ENCODE peak calls at places on chromosomes 3 and 15, in nine cellular contexts. One of them, this sample, is unnamed.

GRCh38 chr3:182911782-182912111 is 68.6 kb downstream of the DCUN1D1 start:
- DNase-seq in hepatic stellate cell: no peak
- DNase-seq in GM23248: no peak
- DNase-seq in SW 1271: no peak
- DNase-seq in GM12891: no peak
- DNase-seq in GM04504: no peak
- DNase-seq in stimulated activated CD4-positive, alpha-beta T cell treated with anti-CD3 and anti-CD28 coated beads, Interleukin-1b, Interleukin-23, amount 100 ng/mL, for 4 hours: no peak
- DNase-seq in activated CD4-positive, alpha-beta T cell treated with anti-CD3 and anti-CD28 coated beads, Interleukin-2, amount 50 U/mL, for 4 hours: no peak
- DNase-seq in foreskin fibroblast: no peak
- DNase-seq in this sample: no peak

GRCh38 chr15:48834756-48835155 is 23.9 kb upstream of the CEP152 start:
- DNase-seq in GM12891: no peak
- DNase-seq in SW 1271: no peak
- DNase-seq in stimulated activated CD4-positive, alpha-beta T cell treated with anti-CD3 and anti-CD28 coated beads, Interleukin-1b, Interleukin-23, amount 100 ng/mL, for 4 hours: no peak
- DNase-seq in foreskin fibroblast: no peak
- DNase-seq in GM23248: no peak
- DNase-seq in activated CD4-positive, alpha-beta T cell treated with anti-CD3 and anti-CD28 coated beads, Interleukin-2, amount 50 U/mL, for 4 hours: no peak
- DNase-seq in hepatic stellate cell: no peak
- DNase-seq in GM04504: no peak
- DNase-seq in this sample: no peak

GRCh38 chr3:126531051-126531330 is 7.0 kb downstream of the CHST13 start:
- DNase-seq in GM23248: no peak
- DNase-seq in activated CD4-positive, alpha-beta T cell treated with anti-CD3 and anti-CD28 coated beads, Interleukin-2, amount 50 U/mL, for 4 hours: no peak
- DNase-seq in GM04504: no peak
- DNase-seq in SW 1271: no peak
- DNase-seq in hepatic stellate cell: no peak
- DNase-seq in foreskin fibroblast: no peak
- DNase-seq in GM12891: no peak
- DNase-seq in stimulated activated CD4-positive, alpha-beta T cell treated with anti-CD3 and anti-CD28 coated beads, Interleukin-1b, Interleukin-23, amount 100 ng/mL, for 4 hours: no peak
- DNase-seq in this sample: no peak

GRCh38 chr3:30453364-30454039 is 152.9 kb upstream of the TGFBR2 start:
- DNase-seq in stimulated activated CD4-positive, alpha-beta T cell treated with anti-CD3 and anti-CD28 coated beads, Interleukin-1b, Interleukin-23, amount 100 ng/mL, for 4 hours: no peak
- DNase-seq in foreskin fibroblast: no peak
- DNase-seq in SW 1271: no peak
- DNase-seq in GM04504: no peak
- DNase-seq in activated CD4-positive, alpha-beta T cell treated with anti-CD3 and anti-CD28 coated beads, Interleukin-2, amount 50 U/mL, for 4 hours: no peak
- DNase-seq in hepatic stellate cell: no peak
- DNase-seq in GM12891: no peak
- DNase-seq in GM23248: no peak
- DNase-seq in this sample: no peak

GRCh38 chr3:44326035-44326434 is 12.5 kb upstream of the TCAIM start:
- DNase-seq in GM04504: no peak
- DNase-seq in SW 1271: no peak
- DNase-seq in stimulated activated CD4-positive, alpha-beta T cell treated with anti-CD3 and anti-CD28 coated beads, Interleukin-1b, Interleukin-23, amount 100 ng/mL, for 4 hours: no peak
- DNase-seq in hepatic stellate cell: no peak
- DNase-seq in GM12891: no peak
- DNase-seq in activated CD4-positive, alpha-beta T cell treated with anti-CD3 and anti-CD28 coated beads, Interleukin-2, amount 50 U/mL, for 4 hours: no peak
- DNase-seq in GM23248: peak
- DNase-seq in foreskin fibroblast: peak
- DNase-seq in this sample: no peak

GRCh38 chr15:84725001-84725491 is 9.1 kb upstream of the SEC11A start:
- DNase-seq in hepatic stellate cell: no peak
- DNase-seq in GM04504: no peak
- DNase-seq in activated CD4-positive, alpha-beta T cell treated with anti-CD3 and anti-CD28 coated beads, Interleukin-2, amount 50 U/mL, for 4 hours: no peak
- DNase-seq in SW 1271: peak
- DNase-seq in foreskin fibroblast: peak
- DNase-seq in GM12891: no peak
- DNase-seq in GM23248: peak
- DNase-seq in stimulated activated CD4-positive, alpha-beta T cell treated with anti-CD3 and anti-CD28 coated beads, Interleukin-1b, Interleukin-23, amount 100 ng/mL, for 4 hours: no peak
- DNase-seq in this sample: peak

GRCh38 chr3:2352134-2352762 is 253.6 kb downstream of the CNTN4 start:
- DNase-seq in GM12891: no peak
- DNase-seq in hepatic stellate cell: no peak
- DNase-seq in stimulated activated CD4-positive, alpha-beta T cell treated with anti-CD3 and anti-CD28 coated beads, Interleukin-1b, Interleukin-23, amount 100 ng/mL, for 4 hours: no peak
- DNase-seq in GM23248: no peak
- DNase-seq in GM04504: no peak
- DNase-seq in SW 1271: no peak
- DNase-seq in foreskin fibroblast: no peak
- DNase-seq in activated CD4-positive, alpha-beta T cell treated with anti-CD3 and anti-CD28 coated beads, Interleukin-2, amount 50 U/mL, for 4 hours: no peak
- DNase-seq in this sample: no peak

GRCh38 chr15:63041982-63042878 is at the start of gene TPM1:
- DNase-seq in SW 1271: peak
- DNase-seq in foreskin fibroblast: peak
- DNase-seq in hepatic stellate cell: peak
- DNase-seq in GM04504: peak
- DNase-seq in stimulated activated CD4-positive, alpha-beta T cell treated with anti-CD3 and anti-CD28 coated beads, Interleukin-1b, Interleukin-23, amount 100 ng/mL, for 4 hours: no peak
- DNase-seq in GM23248: peak
- DNase-seq in activated CD4-positive, alpha-beta T cell treated with anti-CD3 and anti-CD28 coated beads, Interleukin-2, amount 50 U/mL, for 4 hours: no peak
- DNase-seq in GM12891: peak
- DNase-seq in this sample: no peak

GRCh38 chr3:4828279-4829030 is 150.8 kb upstream of the BHLHE40 start:
- DNase-seq in hepatic stellate cell: no peak
- DNase-seq in foreskin fibroblast: peak
- DNase-seq in GM12891: no peak
- DNase-seq in stimulated activated CD4-positive, alpha-beta T cell treated with anti-CD3 and anti-CD28 coated beads, Interleukin-1b, Interleukin-23, amount 100 ng/mL, for 4 hours: no peak
- DNase-seq in GM04504: peak
- DNase-seq in GM23248: peak
- DNase-seq in SW 1271: no peak
- DNase-seq in activated CD4-positive, alpha-beta T cell treated with anti-CD3 and anti-CD28 coated beads, Interleukin-2, amount 50 U/mL, for 4 hours: no peak
- DNase-seq in this sample: no peak

GRCh38 chr3:16890605-16891333 is 6.0 kb downstream of the PLCL2 start:
- DNase-seq in stimulated activated CD4-positive, alpha-beta T cell treated with anti-CD3 and anti-CD28 coated beads, Interleukin-1b, Interleukin-23, amount 100 ng/mL, for 4 hours: no peak
- DNase-seq in hepatic stellate cell: no peak
- DNase-seq in GM12891: no peak
- DNase-seq in GM23248: peak
- DNase-seq in GM04504: no peak
- DNase-seq in activated CD4-positive, alpha-beta T cell treated with anti-CD3 and anti-CD28 coated beads, Interleukin-2, amount 50 U/mL, for 4 hours: no peak
- DNase-seq in SW 1271: no peak
- DNase-seq in foreskin fibroblast: no peak
- DNase-seq in this sample: no peak

GRCh38 chr15:98981851-98982722 is 25.5 kb downstream of the PGPEP1L start:
- DNase-seq in SW 1271: no peak
- DNase-seq in GM23248: peak
- DNase-seq in stimulated activated CD4-positive, alpha-beta T cell treated with anti-CD3 and anti-CD28 coated beads, Interleukin-1b, Interleukin-23, amount 100 ng/mL, for 4 hours: no peak
- DNase-seq in GM04504: no peak
- DNase-seq in GM12891: no peak
- DNase-seq in hepatic stellate cell: peak
- DNase-seq in foreskin fibroblast: peak
- DNase-seq in activated CD4-positive, alpha-beta T cell treated with anti-CD3 and anti-CD28 coated beads, Interleukin-2, amount 50 U/mL, for 4 hours: no peak
- DNase-seq in this sample: no peak

GRCh38 chr15:42194502-42194901 is 13.6 kb downstream of the VPS39 start:
- DNase-seq in SW 1271: no peak
- DNase-seq in foreskin fibroblast: peak
- DNase-seq in stimulated activated CD4-positive, alpha-beta T cell treated with anti-CD3 and anti-CD28 coated beads, Interleukin-1b, Interleukin-23, amount 100 ng/mL, for 4 hours: no peak
- DNase-seq in GM04504: no peak
- DNase-seq in activated CD4-positive, alpha-beta T cell treated with anti-CD3 and anti-CD28 coated beads, Interleukin-2, amount 50 U/mL, for 4 hours: no peak
- DNase-seq in hepatic stellate cell: no peak
- DNase-seq in GM12891: no peak
- DNase-seq in GM23248: peak
- DNase-seq in this sample: no peak

GRCh38 chr3:116512931-116513330 is 67.6 kb upstream of the LSAMP start:
- DNase-seq in SW 1271: no peak
- DNase-seq in hepatic stellate cell: no peak
- DNase-seq in GM04504: no peak
- DNase-seq in GM23248: no peak
- DNase-seq in activated CD4-positive, alpha-beta T cell treated with anti-CD3 and anti-CD28 coated beads, Interleukin-2, amount 50 U/mL, for 4 hours: no peak
- DNase-seq in foreskin fibroblast: no peak
- DNase-seq in GM12891: no peak
- DNase-seq in stimulated activated CD4-positive, alpha-beta T cell treated with anti-CD3 and anti-CD28 coated beads, Interleukin-1b, Interleukin-23, amount 100 ng/mL, for 4 hours: no peak
- DNase-seq in this sample: no peak

GRCh38 chr3:17466028-17466427 is 276.4 kb downstream of the TBC1D5 start:
- DNase-seq in foreskin fibroblast: peak
- DNase-seq in GM04504: no peak
- DNase-seq in GM23248: peak
- DNase-seq in hepatic stellate cell: no peak
- DNase-seq in activated CD4-positive, alpha-beta T cell treated with anti-CD3 and anti-CD28 coated beads, Interleukin-2, amount 50 U/mL, for 4 hours: no peak
- DNase-seq in GM12891: no peak
- DNase-seq in SW 1271: no peak
- DNase-seq in stimulated activated CD4-positive, alpha-beta T cell treated with anti-CD3 and anti-CD28 coated beads, Interleukin-1b, Interleukin-23, amount 100 ng/mL, for 4 hours: no peak
- DNase-seq in this sample: no peak

GRCh38 chr15:85086855-85087254 is 105.2 kb downstream of the PDE8A start:
- DNase-seq in GM23248: no peak
- DNase-seq in foreskin fibroblast: no peak
- DNase-seq in activated CD4-positive, alpha-beta T cell treated with anti-CD3 and anti-CD28 coated beads, Interleukin-2, amount 50 U/mL, for 4 hours: no peak
- DNase-seq in hepatic stellate cell: no peak
- DNase-seq in GM04504: no peak
- DNase-seq in GM12891: no peak
- DNase-seq in SW 1271: no peak
- DNase-seq in stimulated activated CD4-positive, alpha-beta T cell treated with anti-CD3 and anti-CD28 coated beads, Interleukin-1b, Interleukin-23, amount 100 ng/mL, for 4 hours: no peak
- DNase-seq in this sample: no peak

GRCh38 chr3:118765636-118766305 is 268.9 kb downstream of the IGSF11 start:
- DNase-seq in hepatic stellate cell: no peak
- DNase-seq in stimulated activated CD4-positive, alpha-beta T cell treated with anti-CD3 and anti-CD28 coated beads, Interleukin-1b, Interleukin-23, amount 100 ng/mL, for 4 hours: no peak
- DNase-seq in activated CD4-positive, alpha-beta T cell treated with anti-CD3 and anti-CD28 coated beads, Interleukin-2, amount 50 U/mL, for 4 hours: no peak
- DNase-seq in GM12891: no peak
- DNase-seq in SW 1271: no peak
- DNase-seq in GM23248: no peak
- DNase-seq in GM04504: no peak
- DNase-seq in foreskin fibroblast: no peak
- DNase-seq in this sample: no peak

GRCh38 chr3:98695816-98696215 is 67.3 kb upstream of the ST3GAL6 start:
- DNase-seq in GM12891: no peak
- DNase-seq in foreskin fibroblast: peak
- DNase-seq in hepatic stellate cell: no peak
- DNase-seq in GM04504: no peak
- DNase-seq in activated CD4-positive, alpha-beta T cell treated with anti-CD3 and anti-CD28 coated beads, Interleukin-2, amount 50 U/mL, for 4 hours: no peak
- DNase-seq in GM23248: peak
- DNase-seq in SW 1271: no peak
- DNase-seq in stimulated activated CD4-positive, alpha-beta T cell treated with anti-CD3 and anti-CD28 coated beads, Interleukin-1b, Interleukin-23, amount 100 ng/mL, for 4 hours: no peak
- DNase-seq in this sample: no peak

GRCh38 chr3:48561045-48561736 is 2.4 kb downstream of the UCN2 start:
- DNase-seq in hepatic stellate cell: peak
- DNase-seq in GM23248: peak
- DNase-seq in stimulated activated CD4-positive, alpha-beta T cell treated with anti-CD3 and anti-CD28 coated beads, Interleukin-1b, Interleukin-23, amount 100 ng/mL, for 4 hours: no peak
- DNase-seq in GM12891: peak
- DNase-seq in foreskin fibroblast: peak
- DNase-seq in GM04504: no peak
- DNase-seq in SW 1271: no peak
- DNase-seq in activated CD4-positive, alpha-beta T cell treated with anti-CD3 and anti-CD28 coated beads, Interleukin-2, amount 50 U/mL, for 4 hours: no peak
- DNase-seq in this sample: peak

GRCh38 chr3:48402281-48402732 is 27.6 kb downstream of the PLXNB1 start:
- DNase-seq in stimulated activated CD4-positive, alpha-beta T cell treated with anti-CD3 and anti-CD28 coated beads, Interleukin-1b, Interleukin-23, amount 100 ng/mL, for 4 hours: no peak
- DNase-seq in GM04504: peak
- DNase-seq in SW 1271: no peak
- DNase-seq in foreskin fibroblast: peak
- DNase-seq in activated CD4-positive, alpha-beta T cell treated with anti-CD3 and anti-CD28 coated beads, Interleukin-2, amount 50 U/mL, for 4 hours: no peak
- DNase-seq in GM12891: no peak
- DNase-seq in hepatic stellate cell: peak
- DNase-seq in GM23248: peak
- DNase-seq in this sample: no peak

GRCh38 chr3:8767181-8767666 is 2.2 kb downstream of the OXTR start:
- DNase-seq in SW 1271: no peak
- DNase-seq in GM04504: no peak
- DNase-seq in GM23248: peak
- DNase-seq in stimulated activated CD4-positive, alpha-beta T cell treated with anti-CD3 and anti-CD28 coated beads, Interleukin-1b, Interleukin-23, amount 100 ng/mL, for 4 hours: no peak
- DNase-seq in activated CD4-positive, alpha-beta T cell treated with anti-CD3 and anti-CD28 coated beads, Interleukin-2, amount 50 U/mL, for 4 hours: no peak
- DNase-seq in hepatic stellate cell: no peak
- DNase-seq in foreskin fibroblast: no peak
- DNase-seq in GM12891: no peak
- DNase-seq in this sample: no peak

This sample was measured in MM.1S.